ENCODE peak calls at places on chromosomes 7 and 10, in six cellular contexts. One of them, this sample, is unnamed.

GRCh38 chr10:114031113-114031512 is 12.6 kb upstream of the ADRB1 start:
- DNase-seq in uterus: no peak
- DNase-seq in prostate gland: no peak
- DNase-seq in AG09309: no peak
- DNase-seq in OCI-LY7: no peak
- DNase-seq in IMR-90: no peak
- DNase-seq in this sample: no peak

GRCh38 chr7:112167144-112167543 is 39.1 kb downstream of the DOCK4 start:
- DNase-seq in uterus: no peak
- DNase-seq in prostate gland: no peak
- DNase-seq in AG09309: no peak
- DNase-seq in OCI-LY7: no peak
- DNase-seq in IMR-90: no peak
- DNase-seq in this sample: no peak

GRCh38 chr10:48473704-48474103 is 131.2 kb downstream of the ARHGAP22 start:
- DNase-seq in uterus: no peak
- DNase-seq in prostate gland: no peak
- DNase-seq in AG09309: no peak
- DNase-seq in OCI-LY7: no peak
- DNase-seq in IMR-90: no peak
- DNase-seq in this sample: no peak

GRCh38 chr10:74704629-74705360 is 121.6 kb upstream of the KAT6B start:
- DNase-seq in uterus: no peak
- DNase-seq in prostate gland: no peak
- DNase-seq in AG09309: no peak
- DNase-seq in OCI-LY7: no peak
- DNase-seq in IMR-90: peak
- DNase-seq in this sample: no peak

GRCh38 chr10:12771956-12772355 is 229.6 kb downstream of the CCDC3 start:
- DNase-seq in uterus: no peak
- DNase-seq in prostate gland: no peak
- DNase-seq in AG09309: no peak
- DNase-seq in OCI-LY7: no peak
- DNase-seq in IMR-90: no peak
- DNase-seq in this sample: no peak

GRCh38 chr7:132145466-132145865 is 430.8 kb downstream of the PLXNA4 start:
- DNase-seq in uterus: no peak
- DNase-seq in prostate gland: no peak
- DNase-seq in AG09309: peak
- DNase-seq in OCI-LY7: no peak
- DNase-seq in IMR-90: peak
- DNase-seq in this sample: peak

GRCh38 chr10:52677087-52677486 is 95.5 kb downstream of the MBL2 start:
- DNase-seq in uterus: no peak
- DNase-seq in prostate gland: no peak
- DNase-seq in AG09309: no peak
- DNase-seq in OCI-LY7: no peak
- DNase-seq in IMR-90: no peak
- DNase-seq in this sample: no peak

GRCh38 chr10:131778385-131778784 is 122.4 kb upstream of the PPP2R2D start:
- DNase-seq in uterus: no peak
- DNase-seq in prostate gland: no peak
- DNase-seq in AG09309: no peak
- DNase-seq in OCI-LY7: no peak
- DNase-seq in IMR-90: no peak
- DNase-seq in this sample: no peak

GRCh38 chr10:36188461-36188860 is 546.4 kb upstream of the FZD8 start:
- DNase-seq in uterus: no peak
- DNase-seq in prostate gland: no peak
- DNase-seq in AG09309: no peak
- DNase-seq in OCI-LY7: no peak
- DNase-seq in IMR-90: no peak
- DNase-seq in this sample: no peak

GRCh38 chr10:113802997-113803396 is 50.9 kb downstream of the DCLRE1A start:
- DNase-seq in uterus: no peak
- DNase-seq in prostate gland: no peak
- DNase-seq in AG09309: no peak
- DNase-seq in OCI-LY7: peak
- DNase-seq in IMR-90: peak
- DNase-seq in this sample: no peak

GRCh38 chr7:157540606-157541294 is 203.9 kb downstream of the DNAJB6 start:
- DNase-seq in uterus: no peak
- DNase-seq in prostate gland: no peak
- DNase-seq in AG09309: no peak
- DNase-seq in OCI-LY7: no peak
- DNase-seq in IMR-90: no peak
- DNase-seq in this sample: no peak

GRCh38 chr7:11193131-11193867 is 219.6 kb downstream of the PHF14 start:
- DNase-seq in uterus: no peak
- DNase-seq in prostate gland: peak
- DNase-seq in AG09309: peak
- DNase-seq in OCI-LY7: no peak
- DNase-seq in IMR-90: no peak
- DNase-seq in this sample: no peak

GRCh38 chr10:34538291-34538829 is 276.7 kb downstream of the PARD3 start:
- DNase-seq in uterus: no peak
- DNase-seq in prostate gland: no peak
- DNase-seq in AG09309: no peak
- DNase-seq in OCI-LY7: peak
- DNase-seq in IMR-90: no peak
- DNase-seq in this sample: no peak

GRCh38 chr10:4708123-4708759 is 117.8 kb upstream of the AKR1E2 start:
- DNase-seq in uterus: no peak
- DNase-seq in prostate gland: no peak
- DNase-seq in AG09309: no peak
- DNase-seq in OCI-LY7: peak
- DNase-seq in IMR-90: no peak
- DNase-seq in this sample: no peak

GRCh38 chr7:157299613-157300405 is 37.0 kb upstream of the DNAJB6 start:
- DNase-seq in uterus: no peak
- DNase-seq in prostate gland: no peak
- DNase-seq in AG09309: no peak
- DNase-seq in OCI-LY7: no peak
- DNase-seq in IMR-90: no peak
- DNase-seq in this sample: peak

GRCh38 chr10:98312349-98312748 is 44.4 kb upstream of the LOXL4 start:
- DNase-seq in uterus: no peak
- DNase-seq in prostate gland: no peak
- DNase-seq in AG09309: no peak
- DNase-seq in OCI-LY7: no peak
- DNase-seq in IMR-90: peak
- DNase-seq in this sample: no peak

GRCh38 chr7:25408861-25409260 is 180.6 kb upstream of the NPVF start:
- DNase-seq in uterus: peak
- DNase-seq in prostate gland: no peak
- DNase-seq in AG09309: no peak
- DNase-seq in OCI-LY7: no peak
- DNase-seq in IMR-90: no peak
- DNase-seq in this sample: no peak

GRCh38 chr10:33073641-33074410 is 115.8 kb upstream of the ITGB1 start:
- DNase-seq in uterus: peak
- DNase-seq in prostate gland: no peak
- DNase-seq in AG09309: peak
- DNase-seq in OCI-LY7: peak
- DNase-seq in IMR-90: no peak
- DNase-seq in this sample: no peak

GRCh38 chr7:71132521-71133231 is 732 bp downstream of the GALNT17 start:
- DNase-seq in uterus: peak
- DNase-seq in prostate gland: peak
- DNase-seq in AG09309: no peak
- DNase-seq in OCI-LY7: no peak
- DNase-seq in IMR-90: no peak
- DNase-seq in this sample: no peak

GRCh38 chr7:3156508-3156907 is 112.8 kb upstream of the CARD11 start:
- DNase-seq in uterus: no peak
- DNase-seq in prostate gland: no peak
- DNase-seq in AG09309: no peak
- DNase-seq in OCI-LY7: no peak
- DNase-seq in IMR-90: no peak
- DNase-seq in this sample: no peak

GRCh38 chr7:23062452-23062851 is 43.1 kb upstream of the KLHL7 start:
- DNase-seq in uterus: peak
- DNase-seq in prostate gland: no peak
- DNase-seq in AG09309: no peak
- DNase-seq in OCI-LY7: no peak
- DNase-seq in IMR-90: peak
- DNase-seq in this sample: no peak

GRCh38 chr7:86668315-86668714 is 24.6 kb downstream of the GRM3 start:
- DNase-seq in uterus: no peak
- DNase-seq in prostate gland: no peak
- DNase-seq in AG09309: no peak
- DNase-seq in OCI-LY7: no peak
- DNase-seq in IMR-90: no peak
- DNase-seq in this sample: no peak

GRCh38 chr10:17801507-17801906 is 7.6 kb upstream of the MRC1 start:
- DNase-seq in uterus: no peak
- DNase-seq in prostate gland: no peak
- DNase-seq in AG09309: no peak
- DNase-seq in OCI-LY7: no peak
- DNase-seq in IMR-90: no peak
- DNase-seq in this sample: no peak

GRCh38 chr10:109899578-109900355 is 23.5 kb downstream of the XPNPEP1 start:
- DNase-seq in uterus: peak
- DNase-seq in prostate gland: peak
- DNase-seq in AG09309: no peak
- DNase-seq in OCI-LY7: no peak
- DNase-seq in IMR-90: peak
- DNase-seq in this sample: no peak

GRCh38 chr10:78947226-78947625 is 121.5 kb upstream of the ZMIZ1 start:
- DNase-seq in uterus: no peak
- DNase-seq in prostate gland: no peak
- DNase-seq in AG09309: no peak
- DNase-seq in OCI-LY7: no peak
- DNase-seq in IMR-90: no peak
- DNase-seq in this sample: no peak

GRCh38 chr10:91080776-91081175 is 139.7 kb upstream of the PCGF5 start:
- DNase-seq in uterus: no peak
- DNase-seq in prostate gland: no peak
- DNase-seq in AG09309: no peak
- DNase-seq in OCI-LY7: no peak
- DNase-seq in IMR-90: no peak
- DNase-seq in this sample: no peak

GRCh38 chr10:91076991-91077548 is 143.4 kb upstream of the PCGF5 start:
- DNase-seq in uterus: no peak
- DNase-seq in prostate gland: no peak
- DNase-seq in AG09309: no peak
- DNase-seq in OCI-LY7: no peak
- DNase-seq in IMR-90: no peak
- DNase-seq in this sample: no peak

GRCh38 chr10:91073301-91073780 is 147.1 kb upstream of the PCGF5 start:
- DNase-seq in uterus: no peak
- DNase-seq in prostate gland: no peak
- DNase-seq in AG09309: no peak
- DNase-seq in OCI-LY7: no peak
- DNase-seq in IMR-90: no peak
- DNase-seq in this sample: no peak

GRCh38 chr10:91082447-91082846 is 138.0 kb upstream of the PCGF5 start:
- DNase-seq in uterus: no peak
- DNase-seq in prostate gland: no peak
- DNase-seq in AG09309: no peak
- DNase-seq in OCI-LY7: no peak
- DNase-seq in IMR-90: no peak
- DNase-seq in this sample: no peak

GRCh38 chr10:91077549-91078017 is 142.9 kb upstream of the PCGF5 start:
- DNase-seq in uterus: peak
- DNase-seq in prostate gland: peak
- DNase-seq in AG09309: no peak
- DNase-seq in OCI-LY7: no peak
- DNase-seq in IMR-90: peak
- DNase-seq in this sample: no peak
- H3K4me3 ChIP-seq in uterus: no peak
- H3K4me3 ChIP-seq in prostate gland: no peak
- H3K4me3 ChIP-seq in AG09309: no peak
- H3K4me3 ChIP-seq in OCI-LY7: no peak
- H3K4me3 ChIP-seq in IMR-90: peak
- H3K4me3 ChIP-seq in this sample: no peak

GRCh38 chr7:154794147-154794780 is 208.7 kb downstream of the PAXIP1 start:
- DNase-seq in uterus: no peak
- DNase-seq in prostate gland: no peak
- DNase-seq in AG09309: no peak
- DNase-seq in OCI-LY7: no peak
- DNase-seq in IMR-90: no peak
- DNase-seq in this sample: no peak
- TF ChIP-seq CTCF in uterus: no peak
- TF ChIP-seq CTCF in prostate gland: peak
- TF ChIP-seq CTCF in AG09309: no peak
- TF ChIP-seq CTCF in OCI-LY7: no peak
- TF ChIP-seq CTCF in IMR-90: no peak
- TF ChIP-seq CTCF in this sample: peak

DNA sequence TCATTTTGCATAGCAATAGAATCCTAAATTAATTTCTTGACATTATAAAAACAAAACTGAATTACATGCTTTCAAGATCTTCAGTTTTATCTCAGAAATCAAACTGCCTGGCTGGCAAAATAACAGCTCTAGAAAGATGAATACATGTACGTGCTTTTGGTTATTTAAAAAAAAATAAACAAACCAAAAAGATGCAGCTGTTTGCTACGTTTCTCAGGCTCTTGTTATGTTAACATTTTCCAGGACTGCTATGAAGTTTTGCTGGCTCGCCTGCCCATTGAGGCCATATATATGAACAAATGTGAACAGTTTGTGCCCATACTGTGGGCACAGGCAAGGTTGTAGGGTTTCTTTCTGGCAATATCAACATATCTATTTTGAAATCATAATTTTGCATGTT is 86.6 kb downstream of the ODAD2 start:
- DNase-seq in uterus: no peak
- DNase-seq in prostate gland: no peak
- DNase-seq in AG09309: no peak
- DNase-seq in OCI-LY7: no peak
- DNase-seq in IMR-90: peak
- DNase-seq in this sample: no peak
- H3K4me3 ChIP-seq in uterus: no peak
- H3K4me3 ChIP-seq in prostate gland: no peak
- H3K4me3 ChIP-seq in AG09309: no peak
- H3K4me3 ChIP-seq in OCI-LY7: no peak
- H3K4me3 ChIP-seq in IMR-90: no peak
- H3K4me3 ChIP-seq in this sample: no peak

DNA sequence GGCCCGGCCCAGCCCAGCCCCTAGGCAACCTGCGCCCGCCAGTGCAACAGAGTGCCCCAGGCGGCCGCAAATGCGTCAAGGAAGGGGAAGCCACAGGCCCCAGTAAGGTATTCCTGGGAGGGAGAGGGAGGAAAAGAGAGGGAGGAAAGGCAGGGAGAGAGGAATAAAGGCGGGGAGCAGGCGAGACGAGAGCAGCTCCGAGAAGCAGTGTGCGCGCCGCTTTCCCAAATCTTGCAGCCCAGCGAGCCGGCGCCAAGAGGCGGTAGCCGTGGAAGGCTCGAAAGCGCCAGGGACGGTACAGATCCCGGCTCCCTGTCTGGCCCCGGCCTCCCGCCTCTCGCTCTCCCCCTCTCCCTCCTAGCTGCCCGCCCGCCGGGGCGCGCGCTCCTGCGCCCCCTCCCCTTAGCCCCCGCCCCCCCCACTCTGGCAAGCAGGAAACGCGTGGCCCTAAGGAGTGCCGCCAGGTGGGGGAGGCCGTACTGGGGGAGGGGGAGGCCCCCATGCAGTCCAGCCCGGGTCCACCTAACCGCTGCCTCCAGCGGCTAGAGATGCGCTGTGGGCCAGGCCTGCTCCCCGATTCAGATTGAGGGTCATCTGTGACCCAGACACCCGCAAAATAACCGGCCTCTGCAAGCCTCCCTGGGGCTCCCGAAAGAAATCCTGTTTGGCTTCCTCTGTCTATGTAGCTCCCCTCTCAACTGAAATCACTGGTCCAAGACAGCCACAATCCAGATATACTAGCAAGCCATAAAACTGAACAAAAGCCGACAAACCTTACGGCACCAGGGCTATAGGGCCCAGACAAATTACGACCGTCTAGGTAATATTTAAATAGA is 4.2 kb downstream of the HOXA10 start:
- DNase-seq in uterus: peak
- DNase-seq in prostate gland: no peak
- DNase-seq in AG09309: no peak
- DNase-seq in OCI-LY7: no peak
- DNase-seq in IMR-90: no peak
- DNase-seq in this sample: no peak
- TF ChIP-seq CTCF in uterus: no peak
- TF ChIP-seq CTCF in prostate gland: no peak
- TF ChIP-seq CTCF in AG09309: no peak
- TF ChIP-seq CTCF in OCI-LY7: no peak
- TF ChIP-seq CTCF in IMR-90: no peak
- TF ChIP-seq CTCF in this sample: no peak